ENCODE peak calls at places on chromosomes 6 and 20, in six cellular contexts. P is left cardiac atrium; B is NCI-H774; I is ELF-1; F is NCI-H1092 treated with DMSO at 0.1 percent for 48 hours; T is stimulated activated CD4-positive, alpha-beta T cell treated with anti-CD3 and anti-CD28 coated beads, Interleukin-1b, Interleukin-23, amount 100 ng/mL, for 24 hours. M is an unnamed sample.

GRCh38 chr20:35462351-35462750 is 7.0 kb downstream of the CEP250 start:
- DNase-seq in I (no peak), T (no peak), B (peak; percentile 52), F (peak; percentile 26), P (no peak), M (no peak)

GRCh38 chr6:108120311-108120710 is 45.5 kb upstream of the NR2E1 start:
- DNase-seq in B (no peak), P (no peak), F (no peak), I (peak; percentile 56), T (no peak), M (no peak)

GRCh38 chr6:135182993-135183531 is 2.0 kb downstream of the MYB start:
- DNase-seq in T (no peak), F (no peak), P (no peak), I (peak; percentile 50), B (peak; percentile 85), M (no peak)

GRCh38 chr6:3385660-3386151 is 71.1 kb downstream of the SLC22A23 start:
- DNase-seq in P (no peak), I (no peak), T (no peak), B (no peak), F (no peak), M (no peak)

GRCh38 chr6:87586371-87587077 is 3.3 kb downstream of the RARS2 start:
- DNase-seq in I (no peak), T (no peak), F (no peak), P (no peak), B (no peak), M (no peak)

GRCh38 chr6:168515376-168515775 is 74.4 kb downstream of the SMOC2 start:
- DNase-seq in P (no peak), T (no peak), F (no peak), I (peak; percentile 62), B (no peak), M (no peak)

GRCh38 chr20:53162251-53162835 is 190.2 kb downstream of the TSHZ2 start:
- DNase-seq in T (no peak), P (peak; percentile 39), I (peak; percentile 80), F (peak; percentile 9), B (peak; percentile 69), M (peak; percentile 48)

GRCh38 chr20:11976966-11977365 is 59.3 kb downstream of the BTBD3 start:
- DNase-seq in I (no peak), T (no peak), B (no peak), F (no peak), P (no peak), M (no peak)

GRCh38 chr6:42929928-42930360 is 664 bp downstream of the CNPY3 start:
- DNase-seq in P (peak; percentile 32), I (no peak), F (no peak), B (no peak), T (peak; percentile 41), M (no peak)

GRCh38 chr6:47042238-47042843 is at the start of gene ADGRF1:
- DNase-seq in T (no peak), F (no peak), B (no peak), P (no peak), I (no peak), M (no peak)

M was measured in uterus.